ENCODE peak calls at places on chromosomes 4 and X, in seven cellular contexts. A is NCI-H446; U is activated naive CD4-positive, alpha-beta T cell; V is non-pigmented ciliary epithelial cell; T is hypothalamus; L is GM06990; J is fibroblast of mammary gland. E is an unnamed sample.

GRCh38 chr4:8241211-8241779 is 28.3 kb upstream of the HTRA3 start:
- DNase-seq in L (no peak), A (no peak), V (no peak), T (no peak), U (no peak), J (no peak), E (no peak)

GRCh38 chr4:67700119-67700873 is 659 bp downstream of the UBA6 start:
- DNase-seq in T (no peak), L (no peak), V (no peak), A (no peak), J (peak; percentile 24), U (no peak), E (no peak)

GRCh38 chr4:153514001-153514526 is 47.9 kb downstream of the TMEM131L start:
- DNase-seq in U (no peak), A (peak; percentile 18), L (no peak), V (no peak), J (peak; percentile 90), T (no peak), E (no peak)

GRCh38 chrX:101550825-101551767 is 749 bp downstream of the ARMCX1 start:
- DNase-seq in V (no peak), J (peak; percentile 31), T (no peak), U (no peak), L (no peak), A (peak; percentile 16), E (no peak)

GRCh38 chrX:42714981-42715688 is 62.8 kb downstream of the PPP1R2C start:
- DNase-seq in J (no peak), A (peak; percentile 69), T (peak; percentile 2), V (no peak), U (peak; percentile 2), L (no peak), E (no peak)

GRCh38 chr4:16616981-16617380 is 281.5 kb downstream of the LDB2 start:
- DNase-seq in J (no peak), T (no peak), V (no peak), A (no peak), L (no peak), U (no peak), E (no peak)

GRCh38 chrX:110167952-110168451 is 149.9 kb downstream of the AMMECR1 start:
- DNase-seq in L (no peak), U (peak; percentile 22), T (no peak), V (no peak), A (no peak), J (no peak), E (peak; percentile 23)

GRCh38 chrX:72060196-72060974 is 71.3 kb downstream of the RTL5 start:
- DNase-seq in L (no peak), U (no peak), V (no peak), J (no peak), T (peak; percentile 11), A (no peak), E (no peak)

GRCh38 chrX:115413246-115413878 is 123.8 kb downstream of the LUZP4 start:
- DNase-seq in J (no peak), A (no peak), T (no peak), V (no peak), U (no peak), L (no peak), E (no peak)

GRCh38 chrX:123155327-123155726 is 28.8 kb upstream of the GRIA3 start:
- DNase-seq in V (no peak), A (no peak), T (no peak), U (no peak), L (no peak), J (peak; percentile 58), E (no peak)

GRCh38 chrX:10482262-10482661 is 138.1 kb downstream of the MID1 start:
- DNase-seq in A (no peak), L (no peak), J (no peak), V (no peak), T (no peak), U (no peak), E (no peak)

GRCh38 chr4:56134272-56134671 is 185.5 kb downstream of the CEP135 start:
- DNase-seq in T (no peak), A (no peak), V (peak; percentile 92), U (no peak), L (no peak), J (peak; percentile 57), E (no peak)

GRCh38 chr4:148515248-148515647 is 73.0 kb upstream of the NR3C2 start:
- DNase-seq in U (no peak), T (no peak), L (no peak), J (peak; percentile 54), A (no peak), V (peak; percentile 40), E (no peak)

GRCh38 chr4:153233761-153234371 is 29.6 kb downstream of the TRIM2 start:
- DNase-seq in J (peak; percentile 98), A (no peak), T (no peak), U (no peak), L (no peak), V (peak; percentile 59), E (no peak)

GRCh38 chr4:181688416-181688815 is 554.8 kb upstream of the TENM3 start:
- DNase-seq in V (no peak), L (no peak), J (peak; percentile 69), T (no peak), A (no peak), U (no peak), E (no peak)

GRCh38 chr4:158094413-158095110 is 78.3 kb downstream of the GASK1B start:
- DNase-seq in J (peak; percentile 65), V (no peak), U (no peak), A (no peak), T (no peak), L (no peak), E (no peak)

GRCh38 chr4:141587897-141588296 is 48.5 kb upstream of the IL15 start:
- DNase-seq in V (no peak), U (no peak), L (no peak), J (peak; percentile 52), A (no peak), T (no peak), E (no peak)

GRCh38 chrX:108468486-108468885 is 28.8 kb downstream of the COL4A5 start:
- DNase-seq in V (peak; percentile 49), J (peak; percentile 46), U (no peak), A (no peak), L (no peak), T (no peak), E (no peak)

E was measured in stimulated activated CD4-positive, alpha-beta T cell treated with anti-CD3 and anti-CD28 coated beads, Interleukin-1b, Interleukin-23, amount 100 ng/mL, for 1 hour.